ENCODE peak calls at places on chromosomes 12 and 14, in seven cellular contexts. U is sigmoid colon, I is lung, P is left ventricle myocardium inferior, Y is transverse colon, L is fibroblast of lung, J is PC-3. H is an unnamed sample. For H3K4me1, the result is how much of the 10 kb centered on the place peaks cover.

GRCh38 chr12:50315803-50316202 is 32.5 kb upstream of the LIMA1 start:
- DNase-seq in J (no peak), P (no peak), U (no peak), I (no peak), Y (no peak), L (no peak), H (no peak)

GRCh38 chr14:78181270-78181669 is 11.1 kb downstream of the NRXN3 start:
- DNase-seq in Y (no peak), U (no peak), L (no peak), I (no peak), P (no peak), J (no peak), H (no peak)

GRCh38 chr12:97464241-97465011 is 1.8 kb downstream of the RMST start:
- DNase-seq in I (no peak), P (no peak), L (no peak), Y (no peak), U (no peak), J (no peak), H (no peak)

GRCh38 chr14:23405096-23405495 is 3.0 kb downstream of the MYH6 start:
- DNase-seq in I (no peak), L (no peak), J (no peak), P (peak), U (no peak), Y (no peak), H (no peak)

GRCh38 chr12:124348659-124349380 is 53.9 kb downstream of the RFLNA start:
- DNase-seq in J (no peak), Y (no peak), U (no peak), I (no peak), L (no peak), P (no peak), H (no peak)

GRCh38 chr12:127984386-127985055 is 282.4 kb upstream of the TMEM132C start:
- DNase-seq in L (no peak), J (peak), P (no peak), U (no peak), I (no peak), Y (no peak), H (no peak)

GRCh38 chr12:19515179-19515578 is 75.9 kb downstream of the AEBP2 start:
- DNase-seq in U (no peak), P (no peak), Y (no peak), J (no peak), I (no peak), L (no peak), H (no peak)

GRCh38 chr14:32472512-32473472 is 143.7 kb downstream of the AKAP6 start:
- DNase-seq in J (peak), L (peak), I (no peak), U (no peak), Y (no peak), P (peak), H (no peak)

GRCh38 chr14:67944605-67945004 is 125.0 kb downstream of the RAD51B start:
- DNase-seq in Y (no peak), J (no peak), I (no peak), U (no peak), L (no peak), P (no peak), H (no peak)

GRCh38 chr14:73059326-73059725 is 992 bp downstream of the RBM25 start:
- DNase-seq in I (no peak), Y (no peak), L (peak), P (no peak), J (no peak), U (no peak), H (peak)

GRCh38 chr12:82176761-82177490 is 181.3 kb downstream of the CCDC59 start:
- DNase-seq in J (no peak), P (no peak), L (no peak), I (no peak), U (no peak), Y (no peak), H (no peak)

GRCh38 chr12:107509421-107509820 is 176.2 kb upstream of the PWP1 start:
- DNase-seq in P (no peak), I (no peak), J (no peak), U (no peak), Y (no peak), L (no peak), H (no peak)

GRCh38 chr14:20802341-20803084 is at the start of gene RNASE1:
- DNase-seq in L (no peak), J (peak), I (peak), U (peak), Y (peak), P (peak), H (peak)

GRCh38 chr12:121789233-121789781 is 4.2 kb downstream of the RHOF start:
- DNase-seq in Y (peak), L (no peak), I (no peak), J (no peak), U (no peak), P (no peak), H (no peak)

GRCh38 chr12:108750471-108751402 is 19.4 kb upstream of the CORO1C start:
- DNase-seq in J (no peak), L (no peak), U (peak), Y (no peak), P (no peak), I (no peak), H (no peak)

GRCh38 chr12:107468182-107468581 is 217.4 kb upstream of the PWP1 start:
- DNase-seq in I (peak), P (no peak), Y (no peak), L (no peak), J (no peak), U (no peak), H (no peak)

GRCh38 chr14:64279719-64280668 is 14.2 kb downstream of the ESR2 start:
- DNase-seq in I (no peak), Y (no peak), L (no peak), J (peak), U (no peak), P (no peak), H (no peak)

GRCh38 chr14:75402867-75403413 is 24.9 kb upstream of the JDP2 start:
- DNase-seq in L (no peak), P (no peak), Y (no peak), I (no peak), J (no peak), U (no peak), H (peak)

GRCh38 chr12:98420403-98420800 is 95.0 kb upstream of the TMPO start:
- DNase-seq in I (no peak), Y (no peak), U (no peak), P (no peak), L (no peak), J (no peak), H (peak)

GRCh38 chr14:50768693-50769092 is 62.3 kb downstream of the NIN start:
- DNase-seq in P (no peak), I (no peak), J (no peak), L (no peak), U (no peak), Y (no peak), H (no peak)

GRCh38 chr12:121530600-121531355 is 50.0 kb downstream of the KDM2B start:
- DNase-seq in J (peak), Y (peak), L (peak), U (peak), P (peak), I (peak), H (peak)

GRCh38 chr14:31207287-31207745 is 277 bp downstream of the HECTD1 start:
- DNase-seq in L (no peak), I (no peak), U (no peak), Y (no peak), J (no peak), P (no peak), H (no peak)

GRCh38 chr14:75234173-75234855 is 44.3 kb upstream of the FOS start:
- DNase-seq in L (peak), J (peak), U (peak), I (no peak), Y (peak), P (peak), H (peak)

GRCh38 chr12:49055978-49056754 is 4.4 kb downstream of the KMT2D start:
- DNase-seq in I (peak), P (peak), Y (peak), L (peak), J (peak), U (peak), H (peak)

GRCh38 chr12:64780531-64781373 is 21.5 kb upstream of the GNS start:
- DNase-seq in I (peak), J (peak), L (no peak), P (peak), Y (peak), U (peak), H (peak)

GRCh38 chr12:108637222-108637621 is 3.5 kb upstream of the SELPLG start:
- DNase-seq in I (no peak), L (no peak), Y (no peak), P (no peak), U (no peak), J (no peak), H (no peak)

GRCh38 chr12:12880537-12880936 is 10.8 kb upstream of the GPRC5A start:
- DNase-seq in I (no peak), U (peak), J (no peak), P (no peak), L (no peak), Y (no peak), H (no peak)

GRCh38 chr12:120091371-120092090 is 25.0 kb downstream of the RAB35 start:
- DNase-seq in J (no peak), L (peak), Y (no peak), U (no peak), I (no peak), P (no peak), H (no peak)

GRCh38 chr14:80850197-80850814 is 91.2 kb downstream of the CEP128 start:
- DNase-seq in L (peak), U (no peak), J (peak), I (no peak), P (no peak), Y (no peak), H (peak)

GRCh38 chr14:58712357-58712756 is 74.6 kb downstream of the DACT1 start:
- DNase-seq in Y (no peak), J (no peak), U (no peak), I (no peak), P (no peak), L (no peak), H (no peak)

GRCh38 chr14:101497910-101498860 is 63.1 kb upstream of the DIO3 start:
- DNase-seq in Y (peak), P (no peak), L (no peak), U (peak), J (no peak), I (no peak), H (no peak)

GRCh38 chr14:77088219-77088618 is 9.8 kb upstream of the CIPC start:
- DNase-seq in I (peak), U (no peak), P (no peak), Y (peak), J (peak), L (no peak), H (peak)

GRCh38 chr12:111451649-111452129 is 46.0 kb downstream of the SH2B3 start:
- DNase-seq in U (peak), I (peak), P (no peak), J (peak), L (peak), Y (no peak), H (peak)

GRCh38 chr12:124174406-124174805 is 120.5 kb upstream of the RFLNA start:
- DNase-seq in I (no peak), L (peak), Y (no peak), J (no peak), U (no peak), P (no peak), H (no peak)

GRCh38 chr12:69430942-69431603 is 39.1 kb upstream of the FRS2 start:
- DNase-seq in L (no peak), I (no peak), P (peak), U (no peak), J (no peak), Y (no peak), H (no peak)

GRCh38 chr12:54215990-54216579 is 27.3 kb upstream of the SMUG1 start:
- DNase-seq in Y (peak), P (peak), U (no peak), I (no peak), J (no peak), L (no peak), H (no peak)

GRCh38 chr12:85688837-85689236 is 147.4 kb downstream of the RASSF9 start:
- DNase-seq in L (no peak), P (no peak), U (no peak), Y (no peak), I (no peak), J (no peak), H (no peak)
- H3K27ac ChIP-seq in L (no peak), P (no peak), U (no peak), Y (no peak), I (no peak), J (no peak), H (no peak)

GRCh38 chr12:46218509-46219095 is 50.2 kb downstream of the SLC38A1 start:
- DNase-seq in L (no peak), Y (peak), I (no peak), U (no peak), P (no peak), J (peak), H (peak)

GRCh38 chr12:46219147-46219891 is 49.5 kb downstream of the SLC38A1 start:
- DNase-seq in Y (no peak), I (no peak), J (no peak), P (no peak), U (no peak), L (no peak), H (peak)

GRCh38 chr12:46217686-46218508 is 50.9 kb downstream of the SLC38A1 start:
- DNase-seq in P (no peak), I (no peak), J (no peak), U (no peak), L (no peak), Y (peak), H (peak)

GRCh38 chr12:46221255-46222128 is 47.4 kb downstream of the SLC38A1 start:
- DNase-seq in L (peak), J (peak), U (no peak), I (no peak), Y (no peak), P (no peak), H (no peak)

DNA sequence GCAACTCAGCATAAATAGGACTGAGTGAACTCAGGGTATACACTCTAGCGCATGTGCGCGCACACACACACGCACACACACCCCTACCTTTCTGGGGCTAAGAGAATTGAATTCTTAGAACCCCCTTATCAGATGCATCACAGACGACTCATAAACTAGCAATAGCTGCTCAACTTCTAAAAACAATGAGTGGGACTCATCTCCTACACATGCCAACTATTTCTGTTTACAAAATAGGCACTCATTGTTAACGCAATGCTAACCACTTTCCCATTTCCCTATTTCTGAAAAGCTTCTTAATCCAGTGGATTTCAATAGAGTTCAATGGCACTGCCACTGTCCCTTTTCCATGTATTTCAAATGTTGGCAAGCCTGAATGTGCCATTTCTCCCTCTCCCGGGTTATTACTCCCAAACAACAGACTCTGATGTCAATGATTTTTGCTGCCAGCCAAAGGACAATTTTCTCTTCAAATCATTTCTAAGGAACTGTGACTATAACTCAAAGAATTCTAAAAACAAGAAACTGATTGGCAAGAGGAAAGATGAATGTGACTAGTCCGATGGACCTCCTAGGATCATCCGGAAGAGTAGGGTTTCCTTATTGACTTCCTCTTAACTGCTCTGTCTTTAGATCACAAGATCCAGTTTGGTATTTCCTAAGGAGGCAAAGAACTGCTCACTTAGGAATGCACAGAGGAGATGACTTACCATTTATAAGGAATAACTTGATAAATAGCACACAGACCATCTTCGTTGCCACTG is 48.8 kb downstream of the SLC38A1 start:
- DNase-seq in L (peak), P (no peak), J (peak), U (no peak), I (no peak), Y (peak), H (no peak)
- H3K4me3 ChIP-seq in L (no peak), P (no peak), J (no peak), U (no peak), I (no peak), Y (no peak), H (no peak)

GRCh38 chr12:104712968-104713367 is 245.1 kb downstream of the SLC41A2 start:
- DNase-seq in L (no peak), U (no peak), J (no peak), P (no peak), I (no peak), Y (no peak), H (no peak)

GRCh38 chr12:104712477-104712876 is 245.6 kb downstream of the SLC41A2 start:
- DNase-seq in U (no peak), J (no peak), L (no peak), I (no peak), Y (no peak), P (no peak), H (no peak)

GRCh38 chr12:104709692-104710435 is 248.2 kb downstream of the SLC41A2 start:
- DNase-seq in I (no peak), P (no peak), J (no peak), U (no peak), L (peak), Y (no peak), H (no peak)

GRCh38 chr12:104708891-104709290 is 249.2 kb downstream of the SLC41A2 start:
- DNase-seq in Y (no peak), J (no peak), U (no peak), L (no peak), P (no peak), I (no peak), H (no peak)

DNA sequence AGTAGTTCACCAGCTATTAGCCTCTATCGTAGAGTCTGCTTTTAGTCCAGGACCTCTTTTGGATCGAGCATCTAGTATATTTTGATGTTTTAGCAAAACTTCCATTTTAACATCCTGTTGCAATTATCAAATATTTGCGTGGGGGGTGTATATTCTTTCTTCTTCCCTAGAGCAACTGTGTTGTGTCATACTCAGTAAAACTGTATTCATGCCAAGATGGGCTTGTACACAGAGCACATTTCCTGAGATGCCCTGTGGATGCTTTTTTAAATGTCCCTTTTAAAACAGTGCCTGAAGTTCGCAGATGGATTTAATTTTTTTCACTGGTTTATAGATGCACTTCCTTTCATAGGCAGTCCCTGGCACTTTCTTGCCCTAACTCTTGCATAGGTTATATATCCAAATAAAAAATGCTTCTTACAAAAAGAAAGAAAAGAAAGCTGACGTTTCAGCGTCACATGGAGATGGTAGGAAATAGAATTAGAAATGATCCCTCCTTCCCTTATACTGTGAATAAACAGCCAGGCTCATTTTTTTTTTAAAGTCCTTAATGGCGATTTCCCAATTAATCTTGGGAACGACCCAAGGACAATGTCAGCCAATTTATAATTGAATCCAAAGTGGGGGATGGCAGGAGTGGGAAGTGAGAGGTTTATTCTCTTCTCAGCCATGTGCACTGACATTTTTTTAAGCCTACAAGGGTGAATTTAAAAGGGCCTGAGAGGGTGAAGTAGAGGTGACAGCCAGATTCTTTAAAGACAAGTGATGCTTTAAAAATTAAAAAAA is 247.0 kb downstream of the SLC41A2 start:
- DNase-seq in J (peak), L (peak), U (no peak), I (no peak), Y (no peak), P (no peak), H (no peak)
- H3K4me1 ChIP-seq in J (under half), L (under half), U (under half), I (under half), Y (under half), P (under half), H (under half)

GRCh38 chr12:105252901-105253300 is 16.9 kb upstream of the APPL2 start:
- DNase-seq in I (no peak), Y (no peak), L (no peak), P (no peak), U (no peak), J (no peak), H (no peak)

GRCh38 chr12:105256921-105257320 is 20.9 kb upstream of the APPL2 start:
- DNase-seq in Y (no peak), P (no peak), U (no peak), I (no peak), L (peak), J (peak), H (no peak)

GRCh38 chr12:105257321-105257728 is 21.4 kb upstream of the APPL2 start:
- DNase-seq in Y (no peak), U (no peak), L (peak), I (no peak), J (peak), P (no peak), H (no peak)

GRCh38 chr12:105256011-105256410 is 20.0 kb upstream of the APPL2 start:
- DNase-seq in U (no peak), Y (no peak), I (no peak), L (no peak), P (no peak), J (peak), H (no peak)

DNA sequence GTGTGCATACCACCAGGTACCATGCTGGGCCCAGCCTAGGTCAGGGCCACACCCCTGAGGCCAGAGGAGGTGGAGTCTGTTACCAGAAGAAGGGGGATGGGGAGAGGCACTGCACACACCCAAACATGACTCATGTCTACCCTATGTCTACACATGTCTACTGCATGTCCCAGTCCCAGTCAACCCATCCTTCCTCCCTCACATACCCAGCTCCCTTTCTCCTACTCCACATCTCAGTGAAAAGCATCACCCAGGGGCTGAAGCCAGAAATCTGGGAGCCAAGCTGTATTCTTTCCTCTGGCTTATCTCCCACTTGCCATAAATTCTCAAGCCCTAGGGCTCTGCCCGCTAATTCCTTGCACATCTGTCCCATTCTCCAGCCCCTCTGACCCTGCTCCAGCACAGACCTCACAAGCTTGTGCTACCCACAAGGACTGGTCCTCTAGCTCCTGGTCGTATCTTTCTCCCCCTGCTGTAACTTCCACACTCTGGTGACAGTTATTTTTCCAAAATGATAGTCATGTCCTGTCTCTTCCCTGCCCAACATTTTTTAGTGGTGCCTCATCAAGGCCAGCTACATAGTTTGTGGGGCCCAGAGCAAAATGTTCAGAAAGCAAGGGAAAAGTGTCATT is 18.0 kb upstream of the APPL2 start:
- DNase-seq in I (no peak), Y (no peak), U (no peak), P (no peak), L (peak), J (peak), H (no peak)
- H3K27ac ChIP-seq in I (no peak), Y (no peak), U (no peak), P (no peak), L (peak), J (peak), H (no peak)

H was measured in small intestine.